ENCODE peak calls at places on chromosomes 3 and 15, in ten cellular contexts. F is adipocyte; I is SW480; M is NCI-H1092 treated with DMSO at 0.1 percent for 48 hours; T is lower lobe of right lung; Q is sigmoid colon; H is HCEC 1CT; W is stimulated activated CD8-positive, alpha-beta memory T cell treated with anti-CD3 and anti-CD28 coated beads, Interleukin-12 subunit alpha, Interleukin-12 subunit beta, amount 100 ng/mL, for 4 hours; J is GM13977; L is heart left ventricle. D is an unnamed sample.

GRCh38 chr15:25401511-25401910 is 37.3 kb downstream of the UBE3A start:
- DNase-seq in M (no peak), T (no peak), F (no peak), J (no peak), H (no peak), W (no peak), L (no peak), Q (no peak), I (no peak), D (no peak)

GRCh38 chr3:129211772-129212171 is 28.1 kb upstream of the CNBP start:
- DNase-seq in T (peak), L (peak), W (no peak), M (peak), H (peak), F (peak), J (no peak), I (peak), Q (peak), D (peak)

GRCh38 chr15:80849308-80849707 is 70.1 kb downstream of the CEMIP start:
- DNase-seq in I (peak), J (no peak), F (peak), W (no peak), T (peak), L (no peak), M (no peak), H (peak), Q (no peak), D (peak)

GRCh38 chr15:98506711-98507110 is 141.6 kb upstream of the IGF1R start:
- DNase-seq in H (no peak), W (no peak), I (no peak), L (no peak), Q (no peak), F (no peak), T (no peak), J (no peak), M (no peak), D (no peak)

GRCh38 chr3:112647122-112647521 is 6.2 kb upstream of the CCDC80 start:
- DNase-seq in W (no peak), Q (no peak), L (no peak), I (peak), T (no peak), F (peak), M (no peak), J (no peak), H (peak), D (peak)

GRCh38 chr3:53493997-53494791 is at the start of gene CACNA1D:
- DNase-seq in L (no peak), M (no peak), W (no peak), J (peak), F (peak), H (no peak), Q (no peak), I (peak), T (peak), D (no peak)

GRCh38 chr3:59185586-59186381 is 136.0 kb upstream of the CFAP20DC start:
- DNase-seq in M (no peak), F (peak), T (no peak), Q (no peak), W (no peak), I (peak), L (no peak), H (peak), J (no peak), D (peak)

GRCh38 chr15:88621789-88622604 is 857 bp downstream of the AEN start:
- DNase-seq in H (peak), F (peak), Q (peak), T (no peak), W (no peak), L (no peak), I (peak), M (no peak), J (peak), D (no peak)

D was measured in foreskin fibroblast.